ENCODE peak calls at places on chromosomes 6 and 20, in seven cellular contexts. I, V, U, K, X, A and T are unnamed samples.

GRCh38 chr6:11025911-11026635 is 18.0 kb downstream of the ELOVL2 start:
- DNase-seq in I (no peak), V (no peak), U (no peak), K (no peak), X (no peak), A (no peak), T (peak)

GRCh38 chr6:27495386-27496135 is 22.7 kb upstream of the ZNF184 start:
- DNase-seq in I (no peak), V (no peak), U (no peak), K (peak), X (peak), A (peak), T (peak)

GRCh38 chr6:11172501-11173337 is 59.7 kb downstream of the NEDD9 start:
- DNase-seq in I (peak), V (no peak), U (peak), K (no peak), X (peak), A (peak), T (peak)

GRCh38 chr6:160348552-160349441 is 619 bp downstream of the SLC22A3 start:
- DNase-seq in I (no peak), V (no peak), U (no peak), K (no peak), X (peak), A (no peak), T (peak)

GRCh38 chr6:15879372-15880261 is 216.8 kb upstream of the DTNBP1 start:
- DNase-seq in I (peak), V (no peak), U (peak), K (no peak), X (peak), A (peak), T (no peak)

GRCh38 chr20:20391115-20391514 is 23.2 kb downstream of the INSM1 start:
- DNase-seq in I (no peak), V (no peak), U (no peak), K (no peak), X (no peak), A (no peak), T (no peak)

GRCh38 chr20:57214948-57215347 is 51.5 kb downstream of the BMP7 start:
- DNase-seq in I (no peak), V (no peak), U (no peak), K (no peak), X (no peak), A (no peak), T (no peak)

GRCh38 chr6:56594699-56595098 is 48.0 kb downstream of the DST start:
- DNase-seq in I (no peak), V (no peak), U (no peak), K (no peak), X (no peak), A (no peak), T (no peak)

GRCh38 chr20:61514018-61514755 is 262.1 kb downstream of the CDH4 start:
- DNase-seq in I (no peak), V (no peak), U (no peak), K (no peak), X (no peak), A (no peak), T (no peak)

GRCh38 chr6:143370972-143371371 is 79.5 kb downstream of the ADAT2 start:
- DNase-seq in I (no peak), V (no peak), U (no peak), K (no peak), X (no peak), A (no peak), T (no peak)

GRCh38 chr6:144400321-144400720 is 115.2 kb downstream of the UTRN start:
- DNase-seq in I (no peak), V (no peak), U (no peak), K (no peak), X (no peak), A (no peak), T (no peak)

GRCh38 chr6:19834858-19835257 is 2.3 kb upstream of the ID4 start:
- DNase-seq in I (no peak), V (no peak), U (no peak), K (no peak), X (no peak), A (no peak), T (no peak)

GRCh38 chr20:24953621-24954133 is 4.6 kb downstream of the CST7 start:
- DNase-seq in I (no peak), V (no peak), U (no peak), K (no peak), X (no peak), A (peak), T (no peak)

GRCh38 chr6:155130161-155130853 is 133.5 kb upstream of the CLDN20 start:
- DNase-seq in I (no peak), V (no peak), U (no peak), K (no peak), X (no peak), A (peak), T (no peak)

GRCh38 chr6:144305985-144306384 is 20.9 kb downstream of the UTRN start:
- DNase-seq in I (no peak), V (no peak), U (no peak), K (no peak), X (no peak), A (no peak), T (no peak)

GRCh38 chr20:44040202-44040915 is 125.7 kb downstream of the TOX2 start:
- DNase-seq in I (no peak), V (no peak), U (no peak), K (no peak), X (no peak), A (no peak), T (no peak)